ENCODE peak calls at places on chromosomes 7 and 10, in eight cellular contexts. O is smooth muscle cell of the brain vasculature, A is stomach, D is glutamatergic neuron, U is amniotic stem cell, L is upper lobe of right lung, Y is T-helper 9 cell, W is tibial nerve. S is an unnamed sample.

GRCh38 chr7:140686921-140687320 is 9.6 kb upstream of the NDUFB2 start:
- DNase-seq in O (no peak), A (no peak), D (no peak), U (no peak), L (no peak), Y (no peak), W (no peak), S (no peak)

GRCh38 chr7:65840446-65840845 is 32.4 kb upstream of the VKORC1L1 start:
- DNase-seq in O (no peak), A (no peak), D (no peak), U (no peak), L (no peak), Y (no peak), W (no peak), S (no peak)

GRCh38 chr7:132503415-132503814 is 72.9 kb downstream of the PLXNA4 start:
- DNase-seq in O (no peak), A (no peak), D (no peak), U (no peak), L (no peak), Y (no peak), W (no peak), S (no peak)

GRCh38 chr7:29398011-29398410 is 165.6 kb upstream of the PRR15 start:
- DNase-seq in O (no peak), A (no peak), D (no peak), U (no peak), L (no peak), Y (no peak), W (no peak), S (no peak)

GRCh38 chr7:100562195-100563099 is 11.3 kb downstream of the SAP25 start:
- DNase-seq in O (no peak), A (no peak), D (no peak), U (no peak), L (peak), Y (no peak), W (no peak), S (no peak)

GRCh38 chr7:137476937-137477336 is 133.4 kb upstream of the PTN start:
- DNase-seq in O (no peak), A (no peak), D (no peak), U (no peak), L (no peak), Y (no peak), W (no peak), S (no peak)

GRCh38 chr10:101817542-101818118 is 614 bp downstream of the OGA start:
- DNase-seq in O (peak), A (peak), D (no peak), U (peak), L (peak), Y (peak), W (peak), S (peak)

GRCh38 chr7:38195804-38196595 is 18.0 kb downstream of the STARD3NL start:
- DNase-seq in O (no peak), A (no peak), D (no peak), U (no peak), L (no peak), Y (no peak), W (no peak), S (no peak)

GRCh38 chr7:97565665-97566064 is 166.2 kb upstream of the TAC1 start:
- DNase-seq in O (no peak), A (no peak), D (no peak), U (no peak), L (no peak), Y (no peak), W (no peak), S (no peak)

GRCh38 chr10:102429468-102429867 is 2.9 kb downstream of the CUEDC2 start:
- DNase-seq in O (no peak), A (no peak), D (no peak), U (no peak), L (no peak), Y (no peak), W (no peak), S (no peak)

GRCh38 chr7:35508623-35509400 is 186.1 kb downstream of the HERPUD2 start:
- DNase-seq in O (no peak), A (no peak), D (no peak), U (no peak), L (no peak), Y (no peak), W (no peak), S (no peak)

GRCh38 chr10:79061441-79062315 is 7.1 kb upstream of the ZMIZ1 start:
- DNase-seq in O (no peak), A (peak), D (peak), U (no peak), L (peak), Y (no peak), W (no peak), S (no peak)

GRCh38 chr10:70760271-70760787 is 24.8 kb downstream of the TBATA start:
- DNase-seq in O (no peak), A (no peak), D (no peak), U (no peak), L (no peak), Y (no peak), W (no peak), S (no peak)

GRCh38 chr10:61642073-61642637 is 20.6 kb upstream of the CABCOCO1 start:
- DNase-seq in O (no peak), A (no peak), D (no peak), U (no peak), L (no peak), Y (no peak), W (no peak), S (no peak)

GRCh38 chr10:86071145-86071544 is 295.4 kb downstream of the GRID1 start:
- DNase-seq in O (no peak), A (peak), D (no peak), U (no peak), L (no peak), Y (no peak), W (no peak), S (no peak)

GRCh38 chr10:88553116-88553752 is 29.9 kb downstream of the RNLS start:
- DNase-seq in O (peak), A (peak), D (peak), U (peak), L (no peak), Y (peak), W (peak), S (peak)

GRCh38 chr7:148037049-148037448 is 553.5 kb upstream of the C7orf33 start:
- DNase-seq in O (no peak), A (no peak), D (no peak), U (no peak), L (no peak), Y (no peak), W (no peak), S (no peak)

GRCh38 chr10:17838080-17838634 is 29.0 kb downstream of the MRC1 start:
- DNase-seq in O (no peak), A (no peak), D (no peak), U (no peak), L (no peak), Y (no peak), W (no peak), S (no peak)

GRCh38 chr10:83881647-83882046 is 257.7 kb upstream of the GHITM start:
- DNase-seq in O (no peak), A (no peak), D (no peak), U (no peak), L (no peak), Y (no peak), W (no peak), S (no peak)

GRCh38 chr10:95864906-95865813 is 42.6 kb upstream of the CC2D2B start:
- DNase-seq in O (peak), A (no peak), D (peak), U (peak), L (no peak), Y (no peak), W (peak), S (peak)

GRCh38 chr7:39624202-39624807 is 933 bp downstream of the RALA start:
- DNase-seq in O (no peak), A (no peak), D (no peak), U (no peak), L (no peak), Y (peak), W (peak), S (no peak)

GRCh38 chr10:72694476-72695369 is 2.8 kb downstream of the MCU start:
- DNase-seq in O (no peak), A (no peak), D (no peak), U (no peak), L (no peak), Y (no peak), W (no peak), S (no peak)

GRCh38 chr10:113689057-113689456 is 9.3 kb downstream of the CASP7 start:
- DNase-seq in O (no peak), A (no peak), D (no peak), U (no peak), L (no peak), Y (no peak), W (no peak), S (no peak)

GRCh38 chr10:45456822-45457221 is 82.8 kb downstream of the ALOX5 start:
- DNase-seq in O (no peak), A (no peak), D (no peak), U (no peak), L (no peak), Y (no peak), W (no peak), S (no peak)

GRCh38 chr7:43454936-43455518 is 127.9 kb upstream of the STK17A start:
- DNase-seq in O (no peak), A (no peak), D (no peak), U (no peak), L (no peak), Y (no peak), W (no peak), S (peak)

GRCh38 chr7:70480913-70481579 is 650.9 kb upstream of the GALNT17 start:
- DNase-seq in O (no peak), A (no peak), D (no peak), U (no peak), L (no peak), Y (no peak), W (no peak), S (no peak)

GRCh38 chr7:36039671-36040070 is 113.4 kb upstream of the EEPD1 start:
- DNase-seq in O (no peak), A (no peak), D (no peak), U (no peak), L (no peak), Y (no peak), W (no peak), S (no peak)

GRCh38 chr7:151058766-151059361 is 525 bp upstream of the SLC4A2 start:
- DNase-seq in O (no peak), A (no peak), D (no peak), U (no peak), L (no peak), Y (no peak), W (no peak), S (no peak)

S was measured in AG04449.